ENCODE peak calls at places on chromosome 17, in five cellular contexts. G is MM.1S, W is cardiac fibroblast, M is GM23338, R is hepatocyte. P is an unnamed sample.

GRCh38 chr17:8894673-8895578 is 27.5 kb upstream of the PIK3R6 start:
- DNase-seq in G (peak; percentile 63), W (peak; percentile 81), M (peak; percentile 79), R (peak; percentile 85), P (peak; percentile 81)

GRCh38 chr17:60086822-60087591 is 8.3 kb upstream of the HEATR6 start:
- DNase-seq in G (no peak), W (peak; percentile 86), M (no peak), R (no peak), P (no peak)

GRCh38 chr17:78510141-78510935 is 66.9 kb downstream of the DNAH17 start:
- DNase-seq in G (no peak), W (no peak), M (no peak), R (no peak), P (no peak)

GRCh38 chr17:55163408-55163807 is 101.4 kb upstream of the HLF start:
- DNase-seq in G (no peak), W (no peak), M (no peak), R (no peak), P (no peak)

GRCh38 chr17:57747221-57748017 is 2.3 kb upstream of the CCDC182 start:
- DNase-seq in G (peak; percentile 60), W (peak; percentile 77), M (peak; percentile 84), R (peak; percentile 78), P (peak; percentile 77)

GRCh38 chr17:3695723-3696411 is at the start of gene P2RX5:
- DNase-seq in G (peak; percentile 65), W (peak; percentile 12), M (peak; percentile 75), R (peak; percentile 39), P (peak; percentile 70)

GRCh38 chr17:34756670-34757021 is 177.3 kb downstream of the TMEM132E start:
- DNase-seq in G (no peak), W (no peak), M (no peak), R (peak; percentile 29), P (no peak)

GRCh38 chr17:68602267-68602644 is 1.1 kb upstream of the FAM20A start:
- DNase-seq in G (no peak), W (no peak), M (no peak), R (no peak), P (no peak)

GRCh38 chr17:38333635-38334295 is 10.0 kb downstream of the GPR179 start:
- DNase-seq in G (peak; percentile 38), W (no peak), M (peak; percentile 91), R (peak; percentile 53), P (peak; percentile 68)
- TF ChIP-seq CTCF in G (peak; percentile 81), W (peak; percentile 82), M (peak; percentile 99), R (peak; percentile 54), P (peak; percentile 73)

GRCh38 chr17:16085066-16085699 is 85.6 kb downstream of the TTC19 start:
- DNase-seq in G (no peak), W (peak; percentile 78), M (no peak), R (no peak), P (no peak)
- TF ChIP-seq CTCF in G (no peak), W (no peak), M (no peak), R (no peak), P (no peak)

DNA sequence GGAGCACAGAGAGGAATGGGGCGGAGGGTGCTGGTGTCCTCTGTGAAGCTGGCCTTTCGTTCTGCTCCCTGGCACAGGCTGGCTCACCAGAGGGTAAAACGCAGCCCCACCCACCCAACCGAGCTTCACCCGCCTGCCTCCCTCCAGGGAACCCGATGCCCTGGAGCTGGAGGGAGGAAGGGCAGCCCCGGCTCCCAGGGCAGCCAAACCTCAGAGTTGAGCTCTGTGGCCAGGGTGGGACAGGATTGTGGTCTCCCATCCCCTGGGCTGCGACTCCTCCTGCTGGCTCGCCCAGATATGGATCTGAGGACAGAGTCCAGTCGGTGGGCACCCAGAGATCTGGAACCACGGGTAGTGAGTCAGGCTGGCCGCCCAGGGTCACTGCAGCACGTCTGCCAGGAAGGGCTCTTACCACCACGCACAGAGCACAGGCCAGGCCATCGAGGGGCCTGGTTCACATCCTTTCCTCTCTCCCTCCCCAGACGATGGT is 42.6 kb upstream of the CHMP6 start:
- DNase-seq in G (no peak), W (no peak), M (no peak), R (no peak), P (no peak)
- TF ChIP-seq CTCF in G (no peak), W (no peak), M (no peak), R (no peak), P (peak; percentile 33)

GRCh38 chr17:45108595-45109521 is 23.5 kb downstream of the PLCD3 start:
- DNase-seq in G (no peak), W (no peak), M (no peak), R (no peak), P (no peak)
- TF ChIP-seq CTCF in G (no peak), W (no peak), M (no peak), R (peak; percentile 16), P (no peak)

GRCh38 chr17:51486885-51487520 is 226.7 kb downstream of the UTP18 start:
- DNase-seq in G (no peak), W (no peak), M (no peak), R (no peak), P (no peak)

GRCh38 chr17:51493206-51493605 is 232.9 kb downstream of the UTP18 start:
- DNase-seq in G (no peak), W (no peak), M (no peak), R (no peak), P (no peak)

GRCh38 chr17:51491416-51491815 is 231.1 kb downstream of the UTP18 start:
- DNase-seq in G (no peak), W (no peak), M (no peak), R (no peak), P (no peak)

GRCh38 chr17:51486091-51486490 is 225.7 kb downstream of the UTP18 start:
- DNase-seq in G (no peak), W (no peak), M (no peak), R (no peak), P (no peak)

DNA sequence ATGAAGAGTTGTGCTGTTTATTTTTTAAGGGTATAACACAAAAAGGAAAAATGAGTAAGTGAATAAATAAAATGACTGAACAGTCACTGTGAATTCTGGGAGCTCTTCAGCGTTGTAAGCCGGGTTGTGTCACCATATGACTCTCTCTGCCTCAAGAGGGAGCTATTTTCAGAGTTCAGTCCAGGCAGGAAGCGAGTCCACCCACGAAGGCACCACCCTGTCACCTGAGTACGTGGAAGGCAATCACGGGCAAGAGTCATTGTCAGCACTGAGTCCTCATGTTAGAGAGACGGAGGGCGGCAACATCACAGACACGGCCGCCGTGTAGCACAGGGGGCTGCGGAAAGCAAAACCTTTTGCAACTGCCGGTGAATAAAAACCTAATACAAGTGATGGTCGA is 227.6 kb downstream of the UTP18 start:
- DNase-seq in G (no peak), W (peak; percentile 3), M (peak; percentile 82), R (peak; percentile 10), P (no peak)
- TF ChIP-seq CTCF in G (no peak), W (no peak), M (peak; percentile 78), R (peak; percentile 22), P (peak; percentile 26)

GRCh38 chr17:79974786-79975497 is 60.7 kb downstream of the TBC1D16 start:
- DNase-seq in G (no peak), W (no peak), M (peak; percentile 88), R (no peak), P (no peak)
- TF ChIP-seq CTCF in G (peak; percentile 54), W (no peak), M (peak; percentile 70), R (peak; percentile 3), P (peak; percentile 49)

DNA sequence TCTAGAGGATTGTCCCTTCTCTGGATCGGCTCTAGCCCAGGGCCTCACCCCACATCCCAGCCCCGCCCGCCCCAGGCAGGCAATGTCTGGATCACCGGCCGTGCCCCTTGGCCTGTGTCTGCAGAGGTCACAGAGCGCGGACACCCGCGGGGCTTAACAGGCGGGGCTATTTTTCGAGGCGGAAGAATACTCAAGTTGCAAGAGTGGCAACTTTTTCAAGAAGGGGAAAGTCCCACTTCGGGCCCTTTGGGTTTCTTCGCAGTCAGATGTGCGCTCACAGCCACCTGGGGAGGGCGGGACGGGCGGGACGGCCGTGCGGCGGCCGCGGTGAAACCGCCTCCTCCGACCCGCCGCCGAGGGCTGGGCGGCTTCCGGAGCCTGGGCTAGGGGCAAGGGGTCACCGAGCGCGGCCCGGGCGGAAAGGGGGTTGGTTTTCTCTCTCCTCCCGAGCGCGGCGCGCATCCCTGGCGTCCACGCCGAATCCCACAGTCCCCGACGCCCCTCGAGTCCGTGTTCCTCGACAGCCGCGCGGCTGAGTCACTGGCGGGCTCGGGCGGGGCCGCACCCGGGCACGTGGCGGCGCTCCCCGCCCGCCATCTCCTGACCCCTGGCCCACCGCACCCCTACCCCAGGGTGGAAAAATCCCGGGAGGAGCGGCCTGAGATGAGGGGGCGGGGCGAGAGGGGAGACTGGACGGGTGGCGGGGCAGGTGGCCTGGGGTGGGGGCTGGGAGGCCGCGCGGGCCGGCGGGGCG is 1.2 kb upstream of the PFN1 start:
- DNase-seq in G (peak; percentile 97), W (peak; percentile 81), M (peak; percentile 68), R (peak; percentile 92), P (peak; percentile 91)
- TF ChIP-seq CTCF in G (no peak), W (no peak), M (no peak), R (no peak), P (no peak)

GRCh38 chr17:27559506-27559931 is 71.5 kb upstream of the LGALS9 start:
- DNase-seq in G (no peak), W (peak; percentile 83), M (no peak), R (peak; percentile 65), P (no peak)
- TF ChIP-seq CTCF in G (no peak), W (peak; percentile 51), M (no peak), R (peak; percentile 11), P (no peak)

GRCh38 chr17:63116228-63116627 is 150.2 kb downstream of the TANC2 start:
- DNase-seq in G (no peak), W (no peak), M (peak; percentile 73), R (no peak), P (no peak)
- TF ChIP-seq CTCF in G (no peak), W (no peak), M (peak; percentile 61), R (no peak), P (no peak)

DNA sequence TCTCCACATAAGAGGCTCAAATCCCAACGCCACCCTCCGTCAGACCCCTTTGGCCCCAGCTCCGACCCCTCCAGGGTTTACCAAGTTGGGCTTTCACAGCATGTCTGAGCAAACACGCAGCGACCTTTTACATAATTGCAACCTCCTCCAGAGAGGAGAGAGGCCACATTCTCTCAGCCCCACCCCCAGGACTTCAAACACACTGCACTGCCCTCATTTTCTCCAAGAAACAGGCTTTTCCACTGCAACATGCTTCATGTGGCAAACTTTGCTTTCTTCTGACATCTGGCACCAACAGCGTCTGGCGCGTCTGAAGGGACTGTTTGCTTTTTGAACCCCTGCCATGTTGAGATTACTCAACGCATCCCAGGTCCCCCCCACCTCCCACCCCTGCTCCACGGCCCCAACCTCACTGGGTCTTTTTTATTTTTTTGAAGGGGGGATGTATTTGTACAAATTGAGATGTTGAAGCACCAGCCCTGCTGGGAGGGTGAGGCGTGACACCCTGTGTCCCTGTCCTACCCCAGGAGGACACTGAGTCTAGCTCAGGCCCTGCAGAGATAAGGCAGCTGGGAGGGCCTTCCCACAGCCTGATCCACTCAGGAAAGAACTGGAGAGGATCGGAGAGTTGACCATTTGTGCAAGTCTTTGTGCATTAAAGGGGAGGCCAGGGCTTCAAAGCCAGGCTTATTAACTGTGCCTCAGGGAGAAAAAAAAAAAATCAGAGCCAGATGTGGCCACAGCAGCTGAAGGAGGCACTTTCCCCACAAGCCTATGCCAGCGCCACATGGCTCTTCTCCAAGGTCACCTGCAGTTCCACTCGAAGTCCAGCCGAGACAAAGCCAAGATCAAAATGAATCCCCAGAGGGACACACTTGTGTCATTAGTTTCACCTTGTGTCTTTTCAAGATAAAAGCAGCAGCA is 29.7 kb downstream of the AXIN2 start:
- DNase-seq in G (no peak), W (peak; percentile 73), M (peak; percentile 60), R (peak; percentile 76), P (no peak)
- TF ChIP-seq CTCF in G (no peak), W (peak; percentile 25), M (peak; percentile 39), R (peak; percentile 31), P (no peak)